ENCODE peak calls at places on chromosomes 3 and 15, in five cellular contexts. A is PC-3, X is coronary artery, D is WTC11, J is HFFc6. E is an unnamed sample.

GRCh38 chr3:13064469-13064868 is 8.8 kb downstream of the IQSEC1 start:
- DNase-seq in J (no peak), D (no peak), A (no peak), X (no peak), E (no peak)

GRCh38 chr15:69805248-69805953 is 292.3 kb downstream of the TLE3 start:
- DNase-seq in J (no peak), A (peak), X (no peak), D (no peak), E (peak)

GRCh38 chr3:195458188-195458800 is 15.5 kb upstream of the ACAP2 start:
- DNase-seq in J (no peak), X (no peak), A (no peak), D (no peak), E (no peak)

GRCh38 chr15:84960391-84961113 is 21.1 kb upstream of the PDE8A start:
- DNase-seq in A (no peak), X (no peak), D (peak), J (no peak), E (no peak)

GRCh38 chr3:48129921-48130320 is 58.3 kb downstream of the CDC25A start:
- DNase-seq in J (peak), D (no peak), A (no peak), X (no peak), E (no peak)

GRCh38 chr15:56683925-56684324 is 49.4 kb downstream of the ZNF280D start:
- DNase-seq in A (no peak), X (no peak), J (no peak), D (no peak), E (no peak)

GRCh38 chr3:8223766-8224165 is 277.9 kb upstream of the LMCD1 start:
- DNase-seq in X (no peak), D (no peak), A (no peak), J (no peak), E (no peak)

GRCh38 chr15:32828507-32829186 is 110.8 kb downstream of the GREM1 start:
- DNase-seq in A (peak), X (no peak), D (no peak), J (peak), E (peak)

GRCh38 chr3:131075632-131076328 is 49.1 kb downstream of the NEK11 start:
- DNase-seq in A (no peak), X (no peak), D (no peak), J (no peak), E (no peak)

GRCh38 chr3:194265996-194266657 is 85.0 kb downstream of the CPN2 start:
- DNase-seq in D (no peak), A (no peak), J (no peak), X (peak), E (no peak)

GRCh38 chr15:62899090-62899493 is 143.5 kb upstream of the TPM1 start:
- DNase-seq in A (peak), X (no peak), J (no peak), D (no peak), E (peak)
- TF ChIP-seq CTCF in A (no peak), X (no peak), J (no peak), D (no peak), E (no peak)

DNA sequence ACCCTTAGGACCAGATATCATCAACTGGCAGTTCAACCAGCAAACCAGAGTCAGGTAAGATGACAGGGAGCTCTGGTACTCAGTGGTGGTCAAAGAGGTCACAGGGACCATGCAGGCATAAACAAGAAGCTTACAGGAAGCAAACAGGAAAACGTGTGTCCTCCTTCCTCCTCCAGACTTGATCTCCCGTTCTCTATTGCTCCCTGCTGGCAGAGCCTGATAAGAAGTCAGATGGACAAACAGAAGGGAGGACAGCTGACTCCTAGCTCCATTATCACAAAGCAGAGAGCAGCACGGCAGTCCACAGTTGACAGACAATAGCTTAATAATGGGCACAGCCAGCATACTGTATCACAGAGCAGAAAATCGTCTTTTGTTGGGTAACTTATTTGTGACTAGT is 156.5 kb upstream of the SLC2A2 start:
- DNase-seq in A (peak), X (no peak), J (no peak), D (no peak), E (peak)
- TF ChIP-seq CTCF in A (peak), X (no peak), J (peak), D (no peak), E (peak)

GRCh38 chr3:18370672-18371071 is 54.5 kb downstream of the SATB1 start:
- DNase-seq in J (no peak), A (no peak), X (no peak), D (no peak), E (no peak)
- TF ChIP-seq CTCF in J (no peak), A (no peak), X (no peak), D (no peak), E (no peak)

DNA sequence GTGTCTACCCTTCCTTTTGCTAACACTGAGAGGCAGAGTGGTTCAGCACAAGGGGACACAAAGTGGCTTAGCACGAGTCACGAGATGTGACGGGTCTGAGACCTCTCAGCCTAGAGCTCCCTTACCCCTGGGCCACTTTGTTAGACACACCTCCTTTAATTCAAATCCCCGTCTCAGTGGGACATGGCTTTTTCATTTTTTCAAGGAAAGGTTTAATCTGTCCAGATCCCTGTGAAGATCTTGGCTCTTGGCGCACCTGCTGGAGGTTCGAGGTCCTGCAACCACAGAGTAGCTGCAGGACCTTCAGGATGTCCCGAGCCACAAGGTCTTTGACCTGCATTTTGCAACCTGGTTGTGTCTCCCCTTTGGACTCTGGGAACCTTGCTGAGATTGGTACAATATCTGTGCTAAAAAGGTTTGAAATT is 52.0 kb downstream of the LPP start:
- DNase-seq in A (no peak), X (no peak), D (peak), J (no peak), E (no peak)
- TF ChIP-seq CTCF in A (peak), X (no peak), D (peak), J (peak), E (no peak)

DNA sequence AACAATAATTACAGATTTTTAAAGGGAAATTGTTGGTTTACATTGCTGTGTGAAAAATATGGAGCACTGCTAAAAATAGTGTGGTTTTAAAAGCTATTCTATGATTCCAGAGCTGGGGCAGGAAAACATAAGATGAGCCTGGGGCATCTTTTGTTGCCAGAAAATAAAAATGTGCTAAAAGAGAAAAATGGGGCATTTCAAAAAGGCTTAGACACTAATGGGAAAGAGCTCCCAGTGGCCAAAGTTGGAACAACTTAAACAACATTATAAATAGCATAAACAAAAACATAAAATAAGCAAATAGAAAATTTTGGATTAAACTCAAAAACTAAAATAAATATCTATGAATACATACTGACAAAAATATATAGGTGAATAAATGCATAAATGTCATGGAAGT is 478.9 kb downstream of the NLGN1 start:
- DNase-seq in X (no peak), J (peak), A (no peak), D (no peak), E (peak)
- TF ChIP-seq CTCF in X (no peak), J (peak), A (peak), D (no peak), E (no peak)

GRCh38 chr3:126497936-126498335 is 19.6 kb downstream of the UROC1 start:
- DNase-seq in D (no peak), J (no peak), X (no peak), A (no peak), E (no peak)

GRCh38 chr3:126495786-126496185 is 20.1 kb upstream of the ZXDC start:
- DNase-seq in D (no peak), A (no peak), X (no peak), J (no peak), E (no peak)

GRCh38 chr3:126499401-126499800 is 18.2 kb downstream of the UROC1 start:
- DNase-seq in A (no peak), J (no peak), X (no peak), D (no peak), E (no peak)

GRCh38 chr3:126498936-126499335 is 18.6 kb downstream of the UROC1 start:
- DNase-seq in A (no peak), X (no peak), D (no peak), J (no peak), E (no peak)

GRCh38 chr3:126496894-126497850 is 20.4 kb downstream of the UROC1 start:
- DNase-seq in D (no peak), X (no peak), A (peak), J (no peak), E (no peak)
- TF ChIP-seq CTCF in D (no peak), X (no peak), A (no peak), J (no peak), E (no peak)

GRCh38 chr15:41292521-41292920 is 39.9 kb downstream of the OIP5 start:
- DNase-seq in X (no peak), J (peak), A (no peak), D (no peak), E (no peak)
- TF ChIP-seq CTCF in X (no peak), J (no peak), A (no peak), D (no peak), E (no peak)

GRCh38 chr15:81211376-81211775 is 14.7 kb downstream of the IL16 start:
- DNase-seq in D (no peak), A (no peak), X (no peak), J (no peak), E (no peak)
- TF ChIP-seq CTCF in D (no peak), A (no peak), X (no peak), J (no peak), E (no peak)

GRCh38 chr3:66993082-66993481 is 5.0 kb upstream of the KBTBD8 start:
- DNase-seq in A (no peak), J (no peak), X (no peak), D (no peak), E (no peak)
- TF ChIP-seq CTCF in A (peak), J (peak), X (no peak), D (no peak), E (no peak)

GRCh38 chr15:38682363-38682762 is 117.7 kb upstream of the RASGRP1 start:
- DNase-seq in D (no peak), A (no peak), J (no peak), X (no peak), E (no peak)

GRCh38 chr15:38685686-38686339 is 121.2 kb upstream of the RASGRP1 start:
- DNase-seq in D (no peak), J (no peak), X (no peak), A (no peak), E (no peak)

GRCh38 chr15:38684461-38685000 is 119.9 kb upstream of the RASGRP1 start:
- DNase-seq in A (no peak), D (no peak), J (no peak), X (no peak), E (no peak)

GRCh38 chr15:38682861-38683260 is 118.2 kb upstream of the RASGRP1 start:
- DNase-seq in J (no peak), A (no peak), D (no peak), X (no peak), E (no peak)

GRCh38 chr15:38683382-38684242 is 119.0 kb upstream of the RASGRP1 start:
- DNase-seq in X (no peak), D (peak), J (peak), A (peak), E (peak)
- TF ChIP-seq CTCF in X (no peak), D (peak), J (peak), A (peak), E (peak)